ENCODE peak calls at places on chromosomes 12 and 14, in four cellular contexts. O is brain microvascular endothelial cell, K is GM19239, N is astrocyte of the cerebellum. V is an unnamed sample.

GRCh38 chr12:90979936-90980335 is 24.8 kb downstream of the EPYC start:
- DNase-seq in O (no peak), K (no peak), N (no peak), V (no peak)

GRCh38 chr12:3976351-3976938 is 103.2 kb upstream of the PARP11 start:
- DNase-seq in O (no peak), K (no peak), N (no peak), V (no peak)

GRCh38 chr12:40622246-40622838 is 69.9 kb upstream of the CNTN1 start:
- DNase-seq in O (peak; percentile 47), K (peak; percentile 32), N (peak; percentile 44), V (no peak)

GRCh38 chr12:11978985-11979384 is 91.8 kb upstream of the BCL2L14 start:
- DNase-seq in O (peak; percentile 42), K (no peak), N (no peak), V (no peak)

GRCh38 chr12:52125499-52125900 is 46.0 kb downstream of the SMIM41 start:
- DNase-seq in O (no peak), K (no peak), N (no peak), V (no peak)

GRCh38 chr14:59959663-59960062 is 39.7 kb downstream of the LRRC9 start:
- DNase-seq in O (no peak), K (no peak), N (no peak), V (no peak)

GRCh38 chr14:73789996-73790581 is 61.5 kb upstream of the PTGR2 start:
- DNase-seq in O (peak; percentile 93), K (no peak), N (peak; percentile 99), V (peak; percentile 84)

GRCh38 chr12:229441-230191 is 15.7 kb upstream of the SLC6A12 start:
- DNase-seq in O (no peak), K (no peak), N (no peak), V (no peak)

GRCh38 chr12:16027012-16027411 is 115.9 kb downstream of the DERA start:
- DNase-seq in O (no peak), K (no peak), N (no peak), V (no peak)

GRCh38 chr12:46933947-46934346 is 108.2 kb upstream of the SLC38A4 start:
- DNase-seq in O (peak; percentile 61), K (no peak), N (peak; percentile 49), V (no peak)

GRCh38 chr14:23727566-23728335 is 91.6 kb downstream of the DHRS2 start:
- DNase-seq in O (peak; percentile 58), K (peak; percentile 17), N (peak; percentile 4), V (no peak)

GRCh38 chr12:124456652-124457152 is 110.7 kb downstream of the NCOR2 start:
- DNase-seq in O (no peak), K (peak; percentile 67), N (no peak), V (no peak)

GRCh38 chr14:29858299-29858698 is 69.3 kb downstream of the PRKD1 start:
- DNase-seq in O (no peak), K (no peak), N (no peak), V (no peak)

GRCh38 chr12:48086327-48086726 is 19.6 kb downstream of the SENP1 start:
- DNase-seq in O (no peak), K (no peak), N (no peak), V (no peak)

GRCh38 chr14:78836777-78837176 is 666.6 kb downstream of the NRXN3 start:
- DNase-seq in O (peak; percentile 51), K (peak; percentile 4), N (peak; percentile 77), V (no peak)

GRCh38 chr12:27696864-27697564 is 767 bp downstream of the REP15 start:
- DNase-seq in O (no peak), K (no peak), N (no peak), V (no peak)

GRCh38 chr12:95393191-95393790 is 80.7 kb upstream of the METAP2 start:
- DNase-seq in O (no peak), K (no peak), N (no peak), V (no peak)

GRCh38 chr14:104715416-104715815 is 8.6 kb upstream of the ADSS1 start:
- DNase-seq in O (no peak), K (no peak), N (no peak), V (no peak)

GRCh38 chr14:100909439-100909838 is 5.9 kb upstream of the RTL1 start:
- DNase-seq in O (no peak), K (no peak), N (no peak), V (no peak)

GRCh38 chr14:21106191-21106505 is 5.3 kb downstream of the TMEM253 start:
- DNase-seq in O (no peak), K (no peak), N (no peak), V (no peak)